ENCODE peak calls at places on chromosomes 13 and 19, in six cellular contexts. M, D, X, T, A and H are unnamed samples.
A peak's percentile ranks its signal among the peaks of the same experiment; 100 is the strongest.

GRCh38 chr13:36428083-36428482 is 4.2 kb upstream of the CCNA1 start:
- DNase-seq in M (no peak), D (no peak), X (no peak), T (no peak), A (no peak), H (no peak)

GRCh38 chr13:77509221-77509620 is 26.3 kb upstream of the SCEL start:
- DNase-seq in M (no peak), D (no peak), X (no peak), T (peak; percentile 8), A (no peak), H (no peak)

GRCh38 chr13:54018485-54018884 is 989.9 kb downstream of the OLFM4 start:
- DNase-seq in M (no peak), D (no peak), X (no peak), T (no peak), A (no peak), H (no peak)

GRCh38 chr13:108269601-108270328 is at the start of gene TNFSF13B:
- DNase-seq in M (peak; percentile 63), D (peak; percentile 70), X (peak; percentile 35), T (peak; percentile 40), A (peak; percentile 80), H (peak; percentile 79)

GRCh38 chr13:99733346-99733745 is 232.1 kb downstream of the TM9SF2 start:
- DNase-seq in M (no peak), D (no peak), X (no peak), T (no peak), A (no peak), H (no peak)

GRCh38 chr19:1736280-1736679 is 17.0 kb upstream of the ONECUT3 start:
- DNase-seq in M (no peak), D (no peak), X (no peak), T (no peak), A (no peak), H (no peak)

GRCh38 chr13:99119686-99120085 is 81.0 kb upstream of the UBAC2 start:
- DNase-seq in M (no peak), D (no peak), X (no peak), T (no peak), A (no peak), H (no peak)

GRCh38 chr19:3135961-3136683 is at the start of gene GNA15:
- DNase-seq in M (no peak), D (no peak), X (peak; percentile 15), T (no peak), A (peak; percentile 86), H (peak; percentile 63)

GRCh38 chr13:89746554-89746953 is 1600.9 kb upstream of the MIR17HG start:
- DNase-seq in M (no peak), D (no peak), X (no peak), T (no peak), A (no peak), H (no peak)

GRCh38 chr19:1483979-1484428 is 5.0 kb upstream of the C19orf25 start:
- DNase-seq in M (peak; percentile 23), D (no peak), X (no peak), T (no peak), A (no peak), H (no peak)

GRCh38 chr13:37617162-37617561 is 18.6 kb upstream of the POSTN start:
- DNase-seq in M (no peak), D (no peak), X (no peak), T (peak; percentile 80), A (no peak), H (no peak)

GRCh38 chr13:59413121-59413520 is 750.6 kb downstream of the DIAPH3 start:
- DNase-seq in M (no peak), D (no peak), X (no peak), T (no peak), A (no peak), H (no peak)

GRCh38 chr19:13463296-13463695 is 43.0 kb downstream of the CACNA1A start:
- DNase-seq in M (no peak), D (no peak), X (no peak), T (peak; percentile 15), A (no peak), H (no peak)

GRCh38 chr13:60627071-60627686 is 230.2 kb downstream of the TDRD3 start:
- DNase-seq in M (no peak), D (no peak), X (no peak), T (peak; percentile 3), A (no peak), H (peak; percentile 10)

DNA sequence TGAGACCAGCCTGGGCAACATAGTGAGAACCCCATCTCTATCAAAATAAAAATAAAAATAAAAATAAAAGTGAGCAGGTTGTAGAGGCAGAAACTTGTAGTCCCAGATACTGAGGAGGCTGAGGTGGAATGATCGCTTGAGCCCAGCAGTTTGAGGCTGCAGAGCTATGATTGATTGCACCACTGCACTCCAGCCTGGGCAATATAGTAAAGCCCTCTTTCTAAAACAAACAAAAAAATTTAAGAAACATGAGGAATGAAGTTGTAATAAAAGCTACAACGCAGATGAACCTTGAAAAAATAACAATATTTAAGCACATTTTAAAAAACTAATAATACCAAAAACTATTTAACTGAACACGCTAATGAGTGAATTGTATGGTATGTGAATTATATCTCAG is 919.3 kb downstream of the UQCRFS1 start:
- DNase-seq in M (no peak), D (no peak), X (no peak), T (no peak), A (no peak), H (no peak)
- H3K9me3 ChIP-seq in M (peaks cover 5% of the 10 kb centered on the region), D (no peaks in the 10 kb centered on the region), X (no peaks in the 10 kb centered on the region), T (peaks cover 39% of the 10 kb centered on the region), A (no peaks in the 10 kb centered on the region), H (no peaks in the 10 kb centered on the region)

GRCh38 chr13:41595298-41595697 is 137.9 kb downstream of the RGCC start:
- DNase-seq in M (no peak), D (no peak), X (no peak), T (peak; percentile 11), A (no peak), H (no peak)

GRCh38 chr13:41599619-41600018 is 142.3 kb downstream of the RGCC start:
- DNase-seq in M (no peak), D (no peak), X (no peak), T (no peak), A (no peak), H (no peak)

GRCh38 chr13:41590643-41591042 is 133.3 kb downstream of the RGCC start:
- DNase-seq in M (no peak), D (no peak), X (no peak), T (no peak), A (no peak), H (no peak)

GRCh38 chr13:41597348-41598041 is 140.1 kb downstream of the RGCC start:
- DNase-seq in M (no peak), D (no peak), X (no peak), T (peak; percentile 77), A (no peak), H (no peak)

DNA sequence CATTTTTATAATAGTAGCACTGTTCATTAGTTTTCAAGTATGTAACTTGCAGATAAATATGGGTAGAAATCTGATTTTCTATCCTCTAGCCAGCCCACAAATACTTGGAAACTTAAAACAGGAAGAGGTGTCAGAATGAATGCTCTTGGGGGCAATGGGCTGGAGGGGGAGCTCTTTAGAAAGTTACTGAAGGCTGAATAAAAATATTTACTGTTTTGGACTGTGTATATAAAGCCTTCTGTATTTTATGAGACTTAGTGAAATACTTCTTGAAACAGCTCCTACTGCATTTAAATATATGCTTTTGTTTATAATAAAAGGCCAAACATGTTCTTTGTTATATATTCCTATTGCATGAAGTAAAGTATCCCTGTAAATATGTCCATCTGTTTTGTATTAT is 138.8 kb downstream of the RGCC start:
- DNase-seq in M (no peak), D (no peak), X (no peak), T (peak; percentile 20), A (no peak), H (no peak)
- TF ChIP-seq CTCF in M (no peak), D (no peak), X (no peak), T (peak; percentile 19), A (no peak), H (no peak)

GRCh38 chr19:17847538-17848366 is at the start of gene JAK3:
- DNase-seq in M (no peak), D (peak; percentile 80), X (peak; percentile 90), T (peak; percentile 46), A (no peak), H (no peak)
- H3K4me1 ChIP-seq in M (no peaks in the 10 kb centered on the region), D (no peaks in the 10 kb centered on the region), X (peaks cover 71% of the 10 kb centered on the region), T (peaks cover 4% of the 10 kb centered on the region), A (peaks cover 10% of the 10 kb centered on the region), H (no peaks in the 10 kb centered on the region)

GRCh38 chr19:36236304-36236945 is 21.5 kb downstream of the ZNF146 start:
- DNase-seq in M (no peak), D (no peak), X (no peak), T (no peak), A (no peak), H (no peak)
- H3K9me3 ChIP-seq in M (peaks cover 26% of the 10 kb centered on the region), D (peaks cover 14% of the 10 kb centered on the region), X (peaks cover 39% of the 10 kb centered on the region), T (peaks cover 36% of the 10 kb centered on the region), A (peaks cover 31% of the 10 kb centered on the region), H (no peaks in the 10 kb centered on the region)

GRCh38 chr19:9885077-9885552 is 50.0 kb downstream of the PIN1 start:
- DNase-seq in M (peak; percentile 73), D (no peak), X (no peak), T (peak; percentile 23), A (no peak), H (no peak)
- TF ChIP-seq CTCF in M (peak; percentile 21), D (peak; percentile 17), X (no peak), T (peak; percentile 27), A (peak; percentile 40), H (no peak)

GRCh38 chr13:33999830-34000605 is 182.1 kb downstream of the RFC3 start:
- DNase-seq in M (no peak), D (no peak), X (no peak), T (no peak), A (no peak), H (no peak)

GRCh38 chr13:34001357-34001756 is 183.4 kb downstream of the RFC3 start:
- DNase-seq in M (no peak), D (no peak), X (no peak), T (no peak), A (no peak), H (no peak)

GRCh38 chr13:34003712-34004111 is 185.8 kb downstream of the RFC3 start:
- DNase-seq in M (no peak), D (no peak), X (no peak), T (no peak), A (no peak), H (no peak)

GRCh38 chr13:34002141-34002540 is 184.2 kb downstream of the RFC3 start:
- DNase-seq in M (no peak), D (no peak), X (no peak), T (no peak), A (no peak), H (no peak)

DNA sequence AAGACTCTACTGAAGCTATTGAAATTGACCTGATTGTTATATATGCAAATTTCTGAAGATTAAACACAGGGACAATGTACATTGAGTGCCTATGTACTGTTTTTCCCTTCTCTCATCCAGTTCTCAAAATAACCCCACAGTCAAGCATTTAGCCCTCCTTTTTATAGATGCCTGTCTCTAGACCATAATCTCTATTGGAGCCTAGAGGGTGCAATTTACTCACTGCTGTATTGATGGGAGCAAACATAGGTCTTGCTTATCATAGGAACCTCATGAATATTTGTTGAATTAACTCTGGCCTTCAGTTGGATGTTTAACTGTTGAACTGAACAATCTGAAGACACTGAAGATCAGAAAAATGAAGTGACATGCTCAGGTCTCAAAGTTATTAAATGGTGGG is 183.0 kb downstream of the RFC3 start:
- DNase-seq in M (no peak), D (no peak), X (no peak), T (no peak), A (no peak), H (no peak)
- H3K4me1 ChIP-seq in M (no peaks in the 10 kb centered on the region), D (no peaks in the 10 kb centered on the region), X (no peaks in the 10 kb centered on the region), T (no peaks in the 10 kb centered on the region), A (no peaks in the 10 kb centered on the region), H (no peaks in the 10 kb centered on the region)